ENCODE peak calls at places on chromosomes 1 and 21, in eight cellular contexts. One of them, this sample, is unnamed.

GRCh38 chr1:210233216-210233494 is 559 bp downstream of the SERTAD4 start:
- DNase-seq in stomach: no peak
- DNase-seq in NB4: no peak
- DNase-seq in GM12891: no peak
- DNase-seq in breast epithelium: no peak
- DNase-seq in GM12878: no peak
- DNase-seq in transverse colon: no peak
- DNase-seq in ovary: peak; percentile 52
- DNase-seq in this sample: no peak

GRCh38 chr1:204323887-204324286 is 35.8 kb downstream of the PLEKHA6 start:
- DNase-seq in GM12878: no peak
- DNase-seq in stomach: no peak
- DNase-seq in transverse colon: no peak
- DNase-seq in NB4: no peak
- DNase-seq in GM12891: no peak
- DNase-seq in breast epithelium: no peak
- DNase-seq in ovary: no peak
- DNase-seq in this sample: no peak

GRCh38 chr1:145871994-145872411 is 13.1 kb upstream of the PIAS3 start:
- DNase-seq in stomach: peak; percentile 31
- DNase-seq in breast epithelium: no peak
- DNase-seq in NB4: peak; percentile 84
- DNase-seq in GM12891: peak; percentile 41
- DNase-seq in GM12878: no peak
- DNase-seq in transverse colon: peak; percentile 43
- DNase-seq in ovary: no peak
- DNase-seq in this sample: no peak

GRCh38 chr1:51270751-51271150 is 34.7 kb downstream of the RNF11 start:
- DNase-seq in stomach: no peak
- DNase-seq in GM12878: no peak
- DNase-seq in NB4: no peak
- DNase-seq in transverse colon: no peak
- DNase-seq in GM12891: no peak
- DNase-seq in breast epithelium: no peak
- DNase-seq in ovary: no peak
- DNase-seq in this sample: no peak

GRCh38 chr1:19619697-19620384 is 24.3 kb upstream of the NBL1 start:
- DNase-seq in stomach: no peak
- DNase-seq in GM12891: no peak
- DNase-seq in ovary: no peak
- DNase-seq in transverse colon: peak; percentile 73
- DNase-seq in GM12878: no peak
- DNase-seq in NB4: no peak
- DNase-seq in breast epithelium: no peak
- DNase-seq in this sample: no peak

GRCh38 chr1:100234432-100234831 is 15.2 kb downstream of the DBT start:
- DNase-seq in GM12878: no peak
- DNase-seq in transverse colon: no peak
- DNase-seq in ovary: no peak
- DNase-seq in GM12891: no peak
- DNase-seq in NB4: no peak
- DNase-seq in breast epithelium: no peak
- DNase-seq in stomach: no peak
- DNase-seq in this sample: no peak

GRCh38 chr1:155485222-155485621 is 77.4 kb downstream of the ASH1L start:
- DNase-seq in ovary: no peak
- DNase-seq in stomach: no peak
- DNase-seq in transverse colon: no peak
- DNase-seq in NB4: no peak
- DNase-seq in GM12878: no peak
- DNase-seq in GM12891: no peak
- DNase-seq in breast epithelium: no peak
- DNase-seq in this sample: no peak

GRCh38 chr1:72777918-72778317 is 495.6 kb upstream of the NEGR1 start:
- DNase-seq in GM12878: no peak
- DNase-seq in stomach: no peak
- DNase-seq in ovary: no peak
- DNase-seq in GM12891: no peak
- DNase-seq in breast epithelium: no peak
- DNase-seq in transverse colon: no peak
- DNase-seq in NB4: no peak
- DNase-seq in this sample: no peak

GRCh38 chr21:35016517-35017188 is 32.4 kb downstream of the RUNX1 start:
- DNase-seq in NB4: no peak
- DNase-seq in stomach: no peak
- DNase-seq in breast epithelium: no peak
- DNase-seq in GM12878: no peak
- DNase-seq in ovary: no peak
- DNase-seq in GM12891: no peak
- DNase-seq in transverse colon: no peak
- DNase-seq in this sample: no peak

GRCh38 chr1:93433407-93433961 is 14.4 kb upstream of the FNBP1L start:
- DNase-seq in GM12891: no peak
- DNase-seq in stomach: peak; percentile 41
- DNase-seq in NB4: no peak
- DNase-seq in transverse colon: peak; percentile 30
- DNase-seq in GM12878: no peak
- DNase-seq in breast epithelium: no peak
- DNase-seq in ovary: no peak
- DNase-seq in this sample: no peak

GRCh38 chr1:174159253-174160108 is at the start of gene RABGAP1L:
- DNase-seq in NB4: peak; percentile 96
- DNase-seq in stomach: peak; percentile 95
- DNase-seq in GM12878: peak; percentile 55
- DNase-seq in transverse colon: peak; percentile 96
- DNase-seq in GM12891: peak; percentile 74
- DNase-seq in breast epithelium: peak; percentile 91
- DNase-seq in ovary: peak; percentile 95
- DNase-seq in this sample: peak; percentile 98
- TF ChIP-seq POLR2A in NB4: peak; percentile 72
- TF ChIP-seq POLR2A in stomach: no peak
- TF ChIP-seq POLR2A in GM12878: peak; percentile 96
- TF ChIP-seq POLR2A in transverse colon: peak; percentile 95
- TF ChIP-seq POLR2A in GM12891: peak; percentile 78
- TF ChIP-seq POLR2A in breast epithelium: peak; percentile 45
- TF ChIP-seq POLR2A in ovary: peak; percentile 71
- TF ChIP-seq POLR2A in this sample: peak; percentile 85

GRCh38 chr1:87418048-87418447 is 89.4 kb downstream of the LMO4 start:
- DNase-seq in NB4: no peak
- DNase-seq in transverse colon: no peak
- DNase-seq in ovary: no peak
- DNase-seq in stomach: no peak
- DNase-seq in breast epithelium: no peak
- DNase-seq in GM12891: no peak
- DNase-seq in GM12878: no peak
- DNase-seq in this sample: no peak
- TF ChIP-seq POLR2A in NB4: no peak
- TF ChIP-seq POLR2A in transverse colon: no peak
- TF ChIP-seq POLR2A in ovary: no peak
- TF ChIP-seq POLR2A in stomach: no peak
- TF ChIP-seq POLR2A in breast epithelium: no peak
- TF ChIP-seq POLR2A in GM12891: no peak
- TF ChIP-seq POLR2A in GM12878: no peak
- TF ChIP-seq POLR2A in this sample: no peak

GRCh38 chr1:29082519-29082918 is 41.2 kb downstream of the TMEM200B start:
- DNase-seq in NB4: no peak
- DNase-seq in breast epithelium: no peak
- DNase-seq in ovary: no peak
- DNase-seq in GM12878: no peak
- DNase-seq in GM12891: no peak
- DNase-seq in stomach: no peak
- DNase-seq in transverse colon: no peak
- DNase-seq in this sample: no peak

GRCh38 chr1:29083318-29084195 is 40.1 kb downstream of the TMEM200B start:
- DNase-seq in GM12878: no peak
- DNase-seq in ovary: no peak
- DNase-seq in breast epithelium: no peak
- DNase-seq in NB4: no peak
- DNase-seq in transverse colon: no peak
- DNase-seq in stomach: no peak
- DNase-seq in GM12891: no peak
- DNase-seq in this sample: no peak

GRCh38 chr1:29084196-29084521 is 39.5 kb downstream of the TMEM200B start:
- DNase-seq in GM12891: no peak
- DNase-seq in transverse colon: no peak
- DNase-seq in NB4: no peak
- DNase-seq in GM12878: no peak
- DNase-seq in stomach: no peak
- DNase-seq in breast epithelium: no peak
- DNase-seq in ovary: no peak
- DNase-seq in this sample: no peak

GRCh38 chr1:29077155-29077554 is 46.5 kb downstream of the TMEM200B start:
- DNase-seq in GM12891: no peak
- DNase-seq in transverse colon: no peak
- DNase-seq in GM12878: no peak
- DNase-seq in ovary: no peak
- DNase-seq in NB4: no peak
- DNase-seq in stomach: no peak
- DNase-seq in breast epithelium: no peak
- DNase-seq in this sample: no peak

GRCh38 chr1:29081201-29081600 is 42.5 kb downstream of the TMEM200B start:
- DNase-seq in NB4: no peak
- DNase-seq in ovary: no peak
- DNase-seq in GM12891: no peak
- DNase-seq in transverse colon: no peak
- DNase-seq in GM12878: no peak
- DNase-seq in stomach: no peak
- DNase-seq in breast epithelium: no peak
- DNase-seq in this sample: no peak
- TF ChIP-seq POLR2A in NB4: no peak
- TF ChIP-seq POLR2A in ovary: no peak
- TF ChIP-seq POLR2A in GM12891: no peak
- TF ChIP-seq POLR2A in transverse colon: no peak
- TF ChIP-seq POLR2A in GM12878: no peak
- TF ChIP-seq POLR2A in stomach: no peak
- TF ChIP-seq POLR2A in breast epithelium: no peak
- TF ChIP-seq POLR2A in this sample: no peak

DNA sequence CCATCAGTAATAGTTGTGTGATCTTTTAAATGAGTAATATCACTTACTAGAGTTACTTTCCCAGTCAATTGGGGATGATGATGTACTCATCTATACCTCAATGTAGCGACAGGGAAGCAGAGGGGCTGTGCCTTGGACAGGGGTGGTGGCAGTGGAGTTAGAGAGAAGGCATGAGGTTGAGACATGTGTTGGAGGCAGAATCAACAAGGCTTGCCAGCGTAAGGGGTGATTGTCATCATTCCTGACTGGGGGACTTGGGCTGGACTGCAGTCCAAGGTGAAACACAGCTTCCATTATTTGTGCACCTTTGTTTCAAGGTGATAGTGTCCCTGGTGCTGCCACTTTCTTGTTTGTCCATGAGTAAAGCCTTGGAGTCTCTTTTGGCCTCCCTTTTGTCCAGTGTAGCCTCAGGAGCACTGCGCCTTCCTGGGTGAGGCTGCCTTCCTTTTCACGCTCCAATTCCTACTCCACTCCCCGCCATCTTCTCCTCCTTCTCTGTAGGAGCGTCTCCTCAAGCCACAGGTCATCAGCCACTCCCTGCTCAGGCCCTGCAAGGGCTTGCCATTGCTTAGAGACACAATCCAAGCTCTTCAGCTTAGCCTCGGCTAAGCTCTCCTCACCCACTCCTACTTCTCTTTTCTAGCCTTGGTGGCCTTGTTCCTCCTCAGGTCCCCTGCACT is 77.5 kb upstream of the CD34 start:
- DNase-seq in GM12891: no peak
- DNase-seq in breast epithelium: no peak
- DNase-seq in ovary: no peak
- DNase-seq in NB4: no peak
- DNase-seq in transverse colon: no peak
- DNase-seq in GM12878: no peak
- DNase-seq in stomach: no peak
- DNase-seq in this sample: no peak
- TF ChIP-seq POLR2A in GM12891: no peak
- TF ChIP-seq POLR2A in breast epithelium: no peak
- TF ChIP-seq POLR2A in ovary: no peak
- TF ChIP-seq POLR2A in NB4: no peak
- TF ChIP-seq POLR2A in transverse colon: no peak
- TF ChIP-seq POLR2A in GM12878: no peak
- TF ChIP-seq POLR2A in stomach: no peak
- TF ChIP-seq POLR2A in this sample: no peak

GRCh38 chr1:186208405-186209129 is 166.5 kb downstream of the TPR start:
- DNase-seq in transverse colon: no peak
- DNase-seq in GM12878: no peak
- DNase-seq in NB4: no peak
- DNase-seq in GM12891: no peak
- DNase-seq in breast epithelium: no peak
- DNase-seq in stomach: no peak
- DNase-seq in ovary: no peak
- DNase-seq in this sample: no peak

GRCh38 chr1:186213225-186213607 is 161.8 kb downstream of the TPR start:
- DNase-seq in breast epithelium: no peak
- DNase-seq in stomach: no peak
- DNase-seq in transverse colon: no peak
- DNase-seq in GM12891: no peak
- DNase-seq in NB4: no peak
- DNase-seq in GM12878: no peak
- DNase-seq in ovary: no peak
- DNase-seq in this sample: no peak

GRCh38 chr1:186214816-186215215 is 160.2 kb downstream of the TPR start:
- DNase-seq in stomach: no peak
- DNase-seq in NB4: no peak
- DNase-seq in GM12891: no peak
- DNase-seq in ovary: no peak
- DNase-seq in transverse colon: no peak
- DNase-seq in GM12878: no peak
- DNase-seq in breast epithelium: no peak
- DNase-seq in this sample: no peak

GRCh38 chr1:186210258-186210657 is 164.8 kb downstream of the TPR start:
- DNase-seq in NB4: no peak
- DNase-seq in breast epithelium: no peak
- DNase-seq in GM12891: no peak
- DNase-seq in ovary: no peak
- DNase-seq in GM12878: no peak
- DNase-seq in transverse colon: no peak
- DNase-seq in stomach: no peak
- DNase-seq in this sample: no peak

DNA sequence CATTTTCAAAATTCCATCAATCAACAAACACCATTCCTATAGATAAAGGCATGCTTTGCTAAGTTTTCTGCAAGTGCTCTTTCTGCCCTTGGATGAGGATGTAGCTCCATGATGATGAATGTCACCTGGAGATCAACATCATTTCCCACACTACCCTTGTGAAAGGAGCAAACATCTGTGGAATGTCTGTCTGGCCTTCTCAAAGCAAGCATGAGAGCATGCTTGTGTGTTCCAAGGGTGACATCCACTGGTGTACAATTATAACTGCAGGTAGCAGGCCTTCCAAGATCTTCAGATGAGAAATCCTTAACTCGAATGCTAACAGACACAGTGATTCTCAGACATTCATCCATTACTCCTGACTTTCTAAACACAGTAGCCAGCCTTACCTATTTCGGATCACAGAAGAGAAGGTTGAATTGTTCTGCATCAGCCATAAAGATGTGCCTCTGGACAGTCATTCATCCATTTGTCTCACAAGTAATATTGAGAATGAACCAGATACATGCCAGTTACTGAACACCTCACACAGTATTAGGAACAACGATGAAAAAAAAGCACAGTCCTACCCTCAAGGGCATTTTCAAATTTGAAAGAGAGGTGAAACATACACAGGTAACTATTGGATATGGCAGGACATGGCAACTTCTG is 162.4 kb downstream of the TPR start:
- DNase-seq in stomach: no peak
- DNase-seq in ovary: no peak
- DNase-seq in GM12891: peak; percentile 23
- DNase-seq in NB4: peak; percentile 65
- DNase-seq in breast epithelium: no peak
- DNase-seq in GM12878: no peak
- DNase-seq in transverse colon: peak; percentile 11
- DNase-seq in this sample: peak; percentile 85
- TF ChIP-seq POLR2A in stomach: no peak
- TF ChIP-seq POLR2A in ovary: no peak
- TF ChIP-seq POLR2A in GM12891: no peak
- TF ChIP-seq POLR2A in NB4: no peak
- TF ChIP-seq POLR2A in breast epithelium: no peak
- TF ChIP-seq POLR2A in GM12878: no peak
- TF ChIP-seq POLR2A in transverse colon: no peak
- TF ChIP-seq POLR2A in this sample: no peak